ENCODE peak calls at places on chromosome 4, in seven cellular contexts. One of them, this sample, is unnamed.

GRCh38 chr4:40976343-40976742 is 226.6 kb downstream of the NSUN7 start:
- DNase-seq in esophagus squamous epithelium: no peak
- DNase-seq in COR-L47: peak; percentile 68
- DNase-seq in GM10248: peak; percentile 49
- DNase-seq in NCI-H460: peak; percentile 59
- DNase-seq in pons: peak; percentile 66
- DNase-seq in left colon: no peak
- DNase-seq in this sample: peak; percentile 33

GRCh38 chr4:73853246-73853704 is at the start of gene PF4V1:
- DNase-seq in NCI-H460: no peak
- DNase-seq in left colon: peak; percentile 41
- DNase-seq in esophagus squamous epithelium: no peak
- DNase-seq in GM10248: no peak
- DNase-seq in pons: no peak
- DNase-seq in COR-L47: no peak
- DNase-seq in this sample: no peak

GRCh38 chr4:183360161-183360919 is 38.1 kb upstream of the CLDN24 start:
- DNase-seq in pons: no peak
- DNase-seq in NCI-H460: no peak
- DNase-seq in GM10248: no peak
- DNase-seq in esophagus squamous epithelium: no peak
- DNase-seq in left colon: no peak
- DNase-seq in COR-L47: no peak
- DNase-seq in this sample: no peak

GRCh38 chr4:36568575-36568974 is 287.2 kb downstream of the DTHD1 start:
- DNase-seq in GM10248: no peak
- DNase-seq in COR-L47: no peak
- DNase-seq in pons: no peak
- DNase-seq in esophagus squamous epithelium: no peak
- DNase-seq in NCI-H460: no peak
- DNase-seq in left colon: no peak
- DNase-seq in this sample: no peak

GRCh38 chr4:16827762-16828724 is 70.4 kb downstream of the LDB2 start:
- DNase-seq in NCI-H460: no peak
- DNase-seq in esophagus squamous epithelium: no peak
- DNase-seq in pons: no peak
- DNase-seq in COR-L47: no peak
- DNase-seq in GM10248: no peak
- DNase-seq in left colon: no peak
- DNase-seq in this sample: no peak

GRCh38 chr4:54333657-54334056 is 104.6 kb downstream of the PDGFRA start:
- DNase-seq in COR-L47: no peak
- DNase-seq in GM10248: no peak
- DNase-seq in NCI-H460: no peak
- DNase-seq in pons: peak; percentile 89
- DNase-seq in esophagus squamous epithelium: no peak
- DNase-seq in left colon: no peak
- DNase-seq in this sample: no peak

GRCh38 chr4:26206339-26206738 is 114.5 kb upstream of the RBPJ start:
- DNase-seq in left colon: no peak
- DNase-seq in pons: peak; percentile 51
- DNase-seq in esophagus squamous epithelium: no peak
- DNase-seq in NCI-H460: no peak
- DNase-seq in GM10248: no peak
- DNase-seq in COR-L47: no peak
- DNase-seq in this sample: no peak

GRCh38 chr4:99665981-99666380 is 8.4 kb upstream of the C4orf54 start:
- DNase-seq in left colon: no peak
- DNase-seq in pons: no peak
- DNase-seq in esophagus squamous epithelium: no peak
- DNase-seq in COR-L47: peak; percentile 11
- DNase-seq in GM10248: no peak
- DNase-seq in NCI-H460: no peak
- DNase-seq in this sample: no peak

GRCh38 chr4:169664615-169665014 is 44.2 kb downstream of the CLCN3 start:
- DNase-seq in left colon: no peak
- DNase-seq in esophagus squamous epithelium: no peak
- DNase-seq in NCI-H460: no peak
- DNase-seq in pons: no peak
- DNase-seq in COR-L47: peak; percentile 14
- DNase-seq in GM10248: no peak
- DNase-seq in this sample: no peak

GRCh38 chr4:98905834-98906233 is 23.1 kb downstream of the EIF4E start:
- DNase-seq in COR-L47: no peak
- DNase-seq in NCI-H460: no peak
- DNase-seq in left colon: no peak
- DNase-seq in esophagus squamous epithelium: no peak
- DNase-seq in pons: no peak
- DNase-seq in GM10248: no peak
- DNase-seq in this sample: no peak

This sample was measured in GM12864.